ENCODE peak calls at places on chromosomes 13 and 19, in ten cellular contexts. X is body of pancreas, P is hepatocyte, K is left ventricle myocardium inferior, M is mucosa of descending colon, G is stomach, I is OCI-LY7, D is PC-3, H is neuronal stem cell, C is gastrocnemius medialis. S is an unnamed sample.

GRCh38 chr13:25668345-25668744 is 296.6 kb downstream of the ATP8A2 start:
- DNase-seq in X (no peak), G (no peak), C (no peak), I (no peak), M (no peak), K (no peak), H (no peak), P (no peak), D (no peak), S (no peak)

GRCh38 chr19:48965806-48966540 is 864 bp downstream of the FTL start:
- DNase-seq in X (peak), G (peak), H (peak), M (peak), C (peak), D (peak), P (peak), I (peak), K (peak), S (peak)

GRCh38 chr13:86174632-86175031 is 375.4 kb upstream of the SLITRK6 start:
- DNase-seq in C (no peak), I (no peak), P (no peak), D (peak), X (no peak), H (no peak), G (no peak), K (no peak), M (no peak), S (no peak)

GRCh38 chr19:32330149-32330548 is 15.3 kb upstream of the ZNF507 start:
- DNase-seq in K (no peak), M (no peak), X (no peak), I (no peak), H (no peak), G (no peak), D (no peak), P (no peak), C (no peak), S (no peak)

GRCh38 chr19:36547001-36547732 is 19.1 kb upstream of the ZNF260 start:
- DNase-seq in G (no peak), C (no peak), I (peak), H (no peak), P (no peak), X (no peak), M (no peak), K (no peak), D (peak), S (no peak)

GRCh38 chr19:55546822-55547614 is 1.7 kb upstream of the SBK3 start:
- DNase-seq in M (peak), K (peak), G (peak), C (peak), X (peak), D (peak), I (no peak), P (peak), H (no peak), S (peak)

GRCh38 chr19:57747472-57747807 is 825 bp downstream of the ZNF776 start:
- DNase-seq in K (no peak), H (no peak), G (no peak), X (no peak), C (no peak), P (no peak), I (no peak), M (no peak), D (no peak), S (no peak)

GRCh38 chr13:51663980-51664957 is 80.0 kb downstream of the WDFY2 start:
- DNase-seq in P (no peak), M (no peak), G (no peak), I (no peak), H (no peak), X (no peak), D (peak), K (no peak), C (no peak), S (no peak)

GRCh38 chr19:50003810-50004419 is 21.3 kb downstream of the VRK3 start:
- DNase-seq in G (peak), P (peak), C (peak), X (no peak), D (peak), I (no peak), K (no peak), M (peak), H (no peak), S (peak)

GRCh38 chr13:45258339-45258685 is 57.5 kb upstream of the KCTD4 start:
- DNase-seq in H (no peak), P (no peak), X (no peak), K (no peak), M (peak), G (no peak), D (no peak), C (no peak), I (no peak), S (no peak)

GRCh38 chr19:6524326-6524725 is 6.5 kb upstream of the TNFSF9 start:
- DNase-seq in P (no peak), X (no peak), K (no peak), M (no peak), I (no peak), G (no peak), H (no peak), D (no peak), C (no peak), S (no peak)

GRCh38 chr13:108859202-108860012 is 230.0 kb downstream of the MYO16 start:
- DNase-seq in P (peak), M (no peak), D (peak), C (no peak), G (no peak), K (no peak), H (no peak), I (no peak), X (no peak), S (no peak)

GRCh38 chr19:4229179-4229931 is at the start of gene EBI3:
- DNase-seq in C (no peak), M (no peak), I (no peak), H (no peak), P (peak), X (no peak), K (peak), D (no peak), G (no peak), S (no peak)

GRCh38 chr19:4232614-4233281 is 3.4 kb downstream of the EBI3 start:
- DNase-seq in M (no peak), G (no peak), H (no peak), P (no peak), D (no peak), K (no peak), X (no peak), C (no peak), I (no peak), S (no peak)

GRCh38 chr19:4225902-4226301 is 3.4 kb upstream of the EBI3 start:
- DNase-seq in C (no peak), X (no peak), P (no peak), D (no peak), M (no peak), G (no peak), K (no peak), H (no peak), I (no peak), S (no peak)

GRCh38 chr19:4227771-4228170 is 1.6 kb upstream of the EBI3 start:
- DNase-seq in X (no peak), K (no peak), D (no peak), G (no peak), H (no peak), I (no peak), P (no peak), C (no peak), M (no peak), S (no peak)

GRCh38 chr19:4228765-4229178 is 551 bp upstream of the EBI3 start:
- DNase-seq in D (no peak), G (no peak), H (no peak), M (no peak), I (no peak), K (no peak), P (no peak), C (no peak), X (no peak), S (no peak)
- H3K4me3 ChIP-seq in D (no peak), G (no peak), H (no peak), M (no peak), I (no peak), K (no peak), P (no peak), C (no peak), X (no peak), S (peak)

GRCh38 chr13:22161871-22162270 is 491.0 kb downstream of the FGF9 start:
- DNase-seq in K (no peak), G (no peak), M (no peak), P (no peak), H (no peak), X (no peak), D (no peak), C (no peak), I (no peak), S (no peak)
- H3K4me3 ChIP-seq in K (no peak), G (no peak), M (no peak), P (no peak), H (no peak), X (no peak), D (no peak), C (no peak), I (no peak), S (no peak)

GRCh38 chr19:2186071-2186846 is 22.5 kb downstream of the DOT1L start:
- DNase-seq in K (peak), I (no peak), C (peak), D (no peak), P (peak), M (peak), G (peak), X (peak), H (no peak), S (peak)
- H3K4me3 ChIP-seq in K (peak), I (no peak), C (peak), D (no peak), P (no peak), M (no peak), G (no peak), X (no peak), H (no peak), S (peak)

DNA sequence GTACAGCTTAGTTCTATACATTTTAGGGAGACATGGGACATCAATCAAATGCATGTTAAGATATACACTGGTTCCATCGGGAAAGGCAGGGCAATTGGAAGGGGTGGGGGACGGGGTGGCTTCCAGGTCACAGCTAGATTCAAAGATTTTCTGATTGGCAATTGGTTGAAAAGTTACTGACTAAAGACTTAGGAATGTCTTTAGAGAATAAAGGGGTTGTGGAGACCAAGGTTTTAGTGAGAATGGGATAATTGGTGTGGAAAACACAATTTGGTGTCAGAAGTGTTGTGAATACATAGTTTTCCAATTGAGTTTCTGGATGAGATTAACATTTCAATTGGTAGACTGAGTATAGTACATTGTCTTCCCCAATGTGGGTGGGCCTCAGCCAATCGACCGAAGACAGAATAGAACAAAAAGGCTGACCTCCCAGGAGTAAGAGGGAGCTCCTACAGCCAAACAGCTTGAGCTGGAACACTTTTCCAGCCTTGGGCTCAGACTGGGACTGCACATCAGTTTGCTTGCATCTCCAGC is 988 bp upstream of the CCDC169 start:
- DNase-seq in P (no peak), M (no peak), G (no peak), H (peak), I (no peak), C (no peak), D (no peak), K (no peak), X (no peak), S (no peak)
- H3K4me3 ChIP-seq in P (no peak), M (no peak), G (peak), H (peak), I (no peak), C (peak), D (peak), K (peak), X (no peak), S (peak)